ENCODE peak calls at places on chromosomes 11 and 22, in six cellular contexts. Z, E, O, B, Q and U are unnamed samples.
A peak's percentile ranks its signal among the peaks of the same experiment; 100 is the strongest.

GRCh38 chr22:50309601-50309991 is 2.1 kb upstream of the PLXNB2 start:
- DNase-seq in Z (no peak), Q (no peak), O (no peak), B (no peak), E (no peak), U (no peak)

GRCh38 chr11:55847453-55847852 is 8.9 kb downstream of the OR5D16 start:
- DNase-seq in E (no peak), B (no peak), O (no peak), Z (no peak), Q (no peak), U (no peak)

GRCh38 chr11:4606231-4607015 is 1.6 kb downstream of the TRIM68 start:
- DNase-seq in E (no peak), Z (no peak), B (no peak), Q (no peak), O (no peak), U (peak; percentile 57)

GRCh38 chr22:37633693-37634504 is 5.6 kb upstream of the SH3BP1 start:
- DNase-seq in Q (peak; percentile 48), O (no peak), E (peak; percentile 55), Z (peak; percentile 76), B (peak; percentile 74), U (peak; percentile 82)

GRCh38 chr11:14934641-14935351 is 37.4 kb downstream of the CALCA start:
- DNase-seq in E (no peak), Z (no peak), Q (no peak), O (no peak), B (no peak), U (no peak)

GRCh38 chr11:33996498-33997454 is 54.8 kb upstream of the CAPRIN1 start:
- DNase-seq in Z (peak; percentile 74), O (peak; percentile 58), B (peak; percentile 42), Q (peak; percentile 58), E (peak; percentile 72), U (peak; percentile 77)

GRCh38 chr22:31263896-31264295 is 28.4 kb downstream of the PIK3IP1 start:
- DNase-seq in O (no peak), B (no peak), E (no peak), Q (no peak), Z (no peak), U (no peak)

GRCh38 chr11:74307409-74307808 is 4.0 kb downstream of the P4HA3 start:
- DNase-seq in Z (no peak), E (no peak), Q (no peak), B (no peak), O (no peak), U (peak; percentile 49)

GRCh38 chr11:37394236-37394870 is 796.3 kb upstream of the RAG2 start:
- DNase-seq in E (no peak), O (no peak), Q (no peak), Z (no peak), B (no peak), U (no peak)

GRCh38 chr22:17767236-17768065 is 6.8 kb downstream of the BID start:
- DNase-seq in Q (peak; percentile 49), B (no peak), E (peak; percentile 73), Z (peak; percentile 62), O (no peak), U (no peak)

GRCh38 chr11:120756931-120757330 is 245.4 kb downstream of the GRIK4 start:
- DNase-seq in B (no peak), O (no peak), Z (no peak), E (no peak), Q (no peak), U (peak; percentile 38)

GRCh38 chr11:36594316-36594989 is at the start of gene IFTAP:
- DNase-seq in B (no peak), E (peak; percentile 17), Z (peak; percentile 63), O (no peak), Q (no peak), U (peak; percentile 88)

GRCh38 chr11:65445604-65446445 is 23.2 kb downstream of the NEAT1 start:
- DNase-seq in Q (no peak), Z (no peak), B (peak; percentile 17), O (no peak), E (no peak), U (no peak)

GRCh38 chr22:43342347-43343261 is 568 bp downstream of the SCUBE1 start:
- DNase-seq in O (no peak), B (no peak), Z (no peak), E (no peak), Q (no peak), U (no peak)

GRCh38 chr11:74024630-74025029 is 15.7 kb upstream of the UCP3 start:
- DNase-seq in Z (peak; percentile 45), E (no peak), O (no peak), B (peak; percentile 68), Q (peak; percentile 54), U (no peak)

GRCh38 chr11:96045622-96046456 is 121.9 kb upstream of the MTMR2 start:
- DNase-seq in Q (no peak), B (peak; percentile 15), O (no peak), Z (no peak), E (no peak), U (no peak)

GRCh38 chr11:77636738-77637344 is 753 bp downstream of the CLNS1A start:
- DNase-seq in Z (no peak), E (no peak), B (no peak), O (no peak), Q (no peak), U (no peak)

GRCh38 chr22:32050678-32051515 is 7.8 kb downstream of the SLC5A1 start:
- DNase-seq in B (no peak), O (peak; percentile 13), E (peak; percentile 25), Z (peak; percentile 71), Q (peak; percentile 67), U (no peak)

GRCh38 chr11:43067681-43068080 is 244.1 kb upstream of the API5 start:
- DNase-seq in E (no peak), Q (no peak), O (no peak), Z (no peak), B (no peak), U (no peak)

GRCh38 chr11:72278911-72279310 is 34.9 kb upstream of the PHOX2A start:
- DNase-seq in Q (no peak), E (no peak), B (no peak), Z (no peak), O (no peak), U (no peak)